ENCODE peak calls at places on chromosomes 7 and 10, in ten cellular contexts. Z is GM12878; Q is NCI-H2081 treated with DMSO at 0.1 percent for 48 hours; X is activated CD4-positive, alpha-beta T cell treated with anti-CD3 and anti-CD28 coated beads, Interleukin-2, amount 50 U/mL, for 48 hours; I is cardiac muscle cell; A is left lobe of liver; S is lower leg skin; T is frontal cortex; P is HCEC 1CT; K is NCI-H1092. N is an unnamed sample.

GRCh38 chr10:89633484-89633883 is 11.6 kb downstream of the PANK1 start:
- DNase-seq in Z (no peak), Q (no peak), X (no peak), I (peak; percentile 72), A (no peak), S (no peak), T (no peak), P (peak; percentile 87), K (no peak), N (peak; percentile 79)

GRCh38 chr7:4683043-4683883 is 1.2 kb downstream of the FOXK1 start:
- DNase-seq in Z (no peak), Q (no peak), X (peak; percentile 10), I (no peak), A (peak; percentile 49), S (peak; percentile 91), T (no peak), P (no peak), K (no peak), N (no peak)

GRCh38 chr10:128210215-128211063 is 84.2 kb upstream of the MKI67 start:
- DNase-seq in Z (no peak), Q (no peak), X (peak; percentile 73), I (peak; percentile 57), A (peak; percentile 78), S (peak; percentile 92), T (peak; percentile 85), P (no peak), K (no peak), N (no peak)

GRCh38 chr10:59433720-59434428 is 71.5 kb upstream of the FAM13C start:
- DNase-seq in Z (no peak), Q (no peak), X (no peak), I (peak; percentile 5), A (no peak), S (no peak), T (no peak), P (no peak), K (no peak), N (no peak)

GRCh38 chr10:114718386-114718785 is 60.3 kb upstream of the ABLIM1 start:
- DNase-seq in Z (no peak), Q (no peak), X (no peak), I (no peak), A (no peak), S (no peak), T (no peak), P (no peak), K (no peak), N (no peak)

GRCh38 chr10:101142533-101143353 is 11.6 kb downstream of the TLX1 start:
- DNase-seq in Z (no peak), Q (no peak), X (no peak), I (no peak), A (no peak), S (no peak), T (no peak), P (no peak), K (no peak), N (no peak)

GRCh38 chr10:2173328-2173727 is 436.0 kb upstream of the ADARB2 start:
- DNase-seq in Z (no peak), Q (no peak), X (no peak), I (no peak), A (no peak), S (no peak), T (no peak), P (no peak), K (no peak), N (peak; percentile 5)

GRCh38 chr7:127755529-127755928 is 103.5 kb downstream of the SND1 start:
- DNase-seq in Z (no peak), Q (peak; percentile 64), X (no peak), I (no peak), A (no peak), S (no peak), T (no peak), P (no peak), K (no peak), N (no peak)

GRCh38 chr7:23893172-23893941 is 183.3 kb downstream of the STK31 start:
- DNase-seq in Z (no peak), Q (no peak), X (no peak), I (peak; percentile 70), A (no peak), S (no peak), T (no peak), P (peak; percentile 49), K (no peak), N (peak; percentile 79)

GRCh38 chr10:128437786-128438350 is 311.6 kb upstream of the MKI67 start:
- DNase-seq in Z (no peak), Q (no peak), X (no peak), I (no peak), A (no peak), S (peak; percentile 67), T (no peak), P (no peak), K (no peak), N (no peak)

GRCh38 chr10:114309111-114309651 is 70.1 kb downstream of the VWA2 start:
- DNase-seq in Z (no peak), Q (no peak), X (no peak), I (peak; percentile 45), A (no peak), S (no peak), T (no peak), P (no peak), K (no peak), N (peak; percentile 15)

GRCh38 chr7:141466151-141466904 is 84.9 kb upstream of the AGK start:
- DNase-seq in Z (no peak), Q (no peak), X (no peak), I (no peak), A (no peak), S (no peak), T (no peak), P (no peak), K (no peak), N (peak; percentile 14)

GRCh38 chr7:152709307-152710133 is 33.6 kb upstream of the XRCC2 start:
- DNase-seq in Z (no peak), Q (no peak), X (no peak), I (no peak), A (no peak), S (no peak), T (no peak), P (peak; percentile 36), K (no peak), N (peak; percentile 49)

GRCh38 chr7:81715984-81716588 is 53.8 kb downstream of the HGF start:
- DNase-seq in Z (no peak), Q (peak; percentile 19), X (no peak), I (peak; percentile 52), A (no peak), S (no peak), T (no peak), P (peak; percentile 62), K (peak; percentile 21), N (peak; percentile 83)

GRCh38 chr7:131921016-131921415 is 364.6 kb upstream of the PODXL start:
- DNase-seq in Z (no peak), Q (no peak), X (no peak), I (peak; percentile 6), A (no peak), S (no peak), T (no peak), P (no peak), K (no peak), N (no peak)

GRCh38 chr7:127717502-127718125 is 65.6 kb downstream of the SND1 start:
- DNase-seq in Z (no peak), Q (no peak), X (no peak), I (no peak), A (no peak), S (no peak), T (no peak), P (no peak), K (no peak), N (peak; percentile 69)

GRCh38 chr10:88804083-88804812 is 1.7 kb downstream of the LIPM start:
- DNase-seq in Z (no peak), Q (no peak), X (no peak), I (no peak), A (no peak), S (no peak), T (no peak), P (no peak), K (no peak), N (no peak)

GRCh38 chr7:69105092-69105491 is 493.2 kb upstream of the AUTS2 start:
- DNase-seq in Z (no peak), Q (no peak), X (no peak), I (no peak), A (no peak), S (peak; percentile 14), T (no peak), P (no peak), K (no peak), N (no peak)

GRCh38 chr7:12111461-12112405 is 99.4 kb upstream of the TMEM106B start:
- DNase-seq in Z (no peak), Q (no peak), X (peak; percentile 8), I (peak; percentile 52), A (no peak), S (peak; percentile 70), T (peak; percentile 34), P (peak; percentile 5), K (peak; percentile 71), N (no peak)

GRCh38 chr10:121511943-121512342 is 86.3 kb downstream of the FGFR2 start:
- DNase-seq in Z (no peak), Q (no peak), X (no peak), I (no peak), A (no peak), S (no peak), T (no peak), P (no peak), K (no peak), N (no peak)

GRCh38 chr7:139557857-139558581 is 34.5 kb downstream of the CLEC2L start:
- DNase-seq in Z (no peak), Q (no peak), X (no peak), I (no peak), A (no peak), S (no peak), T (no peak), P (no peak), K (no peak), N (no peak)

GRCh38 chr7:28530175-28531142 is 118.1 kb downstream of the CREB5 start:
- DNase-seq in Z (no peak), Q (no peak), X (no peak), I (no peak), A (no peak), S (no peak), T (no peak), P (no peak), K (no peak), N (no peak)

GRCh38 chr10:12121673-12122072 is 7.8 kb upstream of the SEC61A2 start:
- DNase-seq in Z (peak; percentile 62), Q (no peak), X (no peak), I (no peak), A (no peak), S (no peak), T (no peak), P (no peak), K (no peak), N (no peak)

GRCh38 chr10:50928190-50928552 is 42.7 kb upstream of the A1CF start:
- DNase-seq in Z (no peak), Q (no peak), X (no peak), I (no peak), A (no peak), S (no peak), T (no peak), P (no peak), K (no peak), N (no peak)

GRCh38 chr10:82572686-82573226 is 697.8 kb downstream of the NRG3 start:
- DNase-seq in Z (no peak), Q (no peak), X (no peak), I (no peak), A (no peak), S (no peak), T (no peak), P (no peak), K (no peak), N (no peak)

GRCh38 chr7:47715631-47716068 is 133.7 kb upstream of the TNS3 start:
- DNase-seq in Z (no peak), Q (no peak), X (no peak), I (no peak), A (peak; percentile 91), S (peak; percentile 80), T (no peak), P (no peak), K (no peak), N (no peak)

GRCh38 chr10:82319046-82319445 is 444.1 kb downstream of the NRG3 start:
- DNase-seq in Z (no peak), Q (no peak), X (no peak), I (no peak), A (no peak), S (no peak), T (no peak), P (no peak), K (no peak), N (no peak)

GRCh38 chr10:11530806-11531205 is 80.6 kb downstream of the USP6NL start:
- DNase-seq in Z (no peak), Q (no peak), X (no peak), I (no peak), A (no peak), S (no peak), T (no peak), P (no peak), K (no peak), N (peak; percentile 14)

N was measured in LHCN-M2.